ENCODE peak calls at places on chromosomes 1 and 21, in eight cellular contexts. T, Y, Q, I, V, B, C and G are unnamed samples.

GRCh38 chr1:182617075-182617429 is 12.9 kb upstream of the RGS16 start:
- DNase-seq in V (no peak), Q (no peak), T (no peak), B (no peak), Y (no peak), I (no peak), C (no peak), G (no peak)

GRCh38 chr1:209554761-209555611 is 28.5 kb upstream of the CAMK1G start:
- DNase-seq in Q (no peak), T (no peak), I (no peak), C (no peak), B (no peak), Y (no peak), V (no peak), G (no peak)

GRCh38 chr1:218171302-218171893 is 113.7 kb upstream of the RRP15 start:
- DNase-seq in V (no peak), Y (no peak), T (no peak), C (no peak), Q (peak; percentile 7), I (peak; percentile 49), B (no peak), G (no peak)

GRCh38 chr21:17343055-17343454 is 169.8 kb upstream of the CXADR start:
- DNase-seq in Q (no peak), C (no peak), T (no peak), V (no peak), Y (no peak), B (no peak), I (peak; percentile 13), G (no peak)

GRCh38 chr1:21238141-21238800 is 52.0 kb downstream of the ECE1 start:
- DNase-seq in V (no peak), Y (no peak), B (no peak), I (peak; percentile 84), T (no peak), Q (no peak), C (no peak), G (peak; percentile 66)

GRCh38 chr1:184061396-184062003 is 10.0 kb downstream of the TSEN15 start:
- DNase-seq in C (no peak), T (no peak), Q (no peak), I (peak; percentile 88), V (no peak), Y (no peak), B (no peak), G (no peak)

GRCh38 chr1:7279753-7280150 is 491.3 kb upstream of the VAMP3 start:
- DNase-seq in Q (no peak), V (no peak), B (no peak), Y (no peak), C (no peak), I (no peak), T (no peak), G (no peak)

GRCh38 chr21:28944296-28944695 is 48.4 kb downstream of the LTN1 start:
- DNase-seq in B (no peak), Q (no peak), Y (no peak), I (peak; percentile 15), V (no peak), T (no peak), C (no peak), G (no peak)

GRCh38 chr21:37266515-37267221 is 466 bp downstream of the VPS26C start:
- DNase-seq in Q (no peak), V (no peak), T (peak; percentile 74), Y (peak; percentile 42), I (peak; percentile 42), C (no peak), B (peak; percentile 80), G (no peak)

GRCh38 chr1:167013124-167013900 is 24.2 kb downstream of the MAEL start:
- DNase-seq in I (no peak), Y (no peak), V (no peak), Q (no peak), T (no peak), B (no peak), C (no peak), G (no peak)
- TF ChIP-seq POLR2A in I (no peak), Y (no peak), V (no peak), Q (no peak), T (no peak), B (no peak), C (no peak), G (no peak)

GRCh38 chr1:95435611-95436010 is 201.6 kb downstream of the RWDD3 start:
- DNase-seq in T (no peak), V (no peak), C (no peak), Y (no peak), B (no peak), I (no peak), Q (no peak), G (no peak)
- TF ChIP-seq POLR2A in T (no peak), V (no peak), C (no peak), Y (no peak), B (no peak), I (no peak), Q (no peak), G (no peak)

GRCh38 chr1:219461891-219462528 is 150.9 kb downstream of the ZC3H11B start:
- DNase-seq in Y (no peak), V (no peak), C (no peak), B (no peak), I (no peak), T (no peak), Q (no peak), G (no peak)
- TF ChIP-seq POLR2A in Y (no peak), V (no peak), C (no peak), B (no peak), I (no peak), T (no peak), Q (no peak), G (no peak)

DNA sequence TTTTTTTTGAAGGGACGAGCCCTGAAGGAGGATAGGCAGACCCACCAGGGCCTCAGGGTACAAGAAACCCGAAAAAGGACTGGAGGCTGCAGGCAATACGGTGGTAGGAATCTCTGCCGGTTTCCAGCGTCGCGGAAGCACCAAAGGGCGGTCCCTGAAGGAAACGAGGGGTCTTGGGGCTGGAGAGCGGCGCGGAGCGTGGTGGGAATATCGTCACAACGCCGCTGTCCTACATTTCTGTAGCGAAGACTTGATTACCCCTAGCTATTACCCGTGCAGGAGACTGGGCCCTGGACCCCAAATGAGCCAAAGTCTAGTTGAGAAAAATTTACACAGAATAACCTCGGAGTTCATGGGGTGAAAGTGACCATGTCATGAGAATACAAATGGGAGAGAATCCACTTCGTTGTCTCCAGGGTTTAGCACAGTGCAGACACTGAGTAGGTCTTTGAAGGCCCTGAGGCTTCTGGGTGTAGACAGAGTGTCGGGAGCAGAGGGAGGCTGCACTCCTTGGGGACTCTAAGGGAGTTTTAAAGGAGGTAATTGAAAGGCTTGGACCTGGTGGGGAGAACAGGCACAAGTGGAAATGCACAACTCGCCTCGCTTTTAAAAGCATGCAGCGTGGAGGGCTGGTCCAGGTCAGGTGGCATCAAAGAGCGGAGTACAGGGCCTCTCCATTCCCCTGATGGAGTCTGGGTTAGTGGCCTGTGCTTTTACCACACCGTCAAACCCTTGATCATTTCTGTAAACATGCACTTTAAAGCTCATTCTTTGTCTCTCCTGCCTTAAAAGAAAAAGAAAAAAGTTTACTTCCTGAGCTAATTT is 1.5 kb downstream of the ATP1A1 start:
- DNase-seq in T (no peak), Y (no peak), I (no peak), B (no peak), V (no peak), Q (no peak), C (no peak), G (no peak)
- TF ChIP-seq POLR2A in T (no peak), Y (no peak), I (no peak), B (no peak), V (no peak), Q (no peak), C (no peak), G (no peak)

DNA sequence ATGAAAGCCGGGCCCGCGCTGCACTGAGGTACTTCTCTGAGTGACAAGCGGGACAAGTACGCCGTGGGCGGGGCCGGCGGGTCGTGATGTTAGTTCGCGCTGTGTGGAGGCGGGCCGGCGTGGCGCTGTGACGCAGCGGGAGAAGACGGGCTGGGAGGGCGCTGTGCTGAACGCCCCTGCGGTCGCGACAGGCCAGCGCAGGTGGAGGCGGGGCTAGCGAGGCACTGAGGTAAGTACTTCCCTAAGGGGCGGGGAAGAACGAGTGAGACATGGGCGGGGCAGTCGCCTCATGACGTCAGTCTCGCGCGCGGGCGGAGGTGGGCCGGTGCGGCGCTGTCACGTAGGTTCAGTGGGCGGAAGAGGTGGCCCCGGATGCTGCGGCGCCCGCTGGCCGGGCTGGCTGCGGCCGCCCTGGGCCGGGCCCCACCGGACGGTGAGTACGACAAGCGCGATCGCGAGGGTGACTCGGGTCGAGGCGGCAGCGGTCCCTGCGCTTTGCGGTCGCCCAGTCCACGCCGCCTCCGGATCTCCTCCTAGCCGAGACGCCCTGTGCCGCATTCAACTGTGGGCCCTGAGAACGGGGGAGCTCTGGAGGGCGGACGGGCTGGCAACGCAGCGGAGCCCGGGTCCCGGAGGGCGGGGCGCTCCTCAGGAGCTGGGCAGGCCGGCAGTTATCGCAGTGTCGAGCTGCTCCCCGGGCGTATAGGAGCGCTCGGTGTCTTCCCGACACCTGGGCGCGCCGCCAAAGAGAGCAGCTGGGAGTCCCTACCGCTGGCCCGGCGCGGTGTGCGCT is at the start of gene GUK1:
- DNase-seq in Q (peak; percentile 97), I (peak; percentile 99), B (peak; percentile 100), Y (peak; percentile 100), T (peak; percentile 100), V (peak; percentile 100), C (peak; percentile 100), G (peak; percentile 92)
- TF ChIP-seq POLR2A in Q (peak; percentile 93), I (peak; percentile 97), B (peak; percentile 98), Y (peak; percentile 96), T (no peak), V (peak; percentile 99), C (peak; percentile 97), G (peak; percentile 99)

GRCh38 chr1:95084317-95085176 is 11.8 kb upstream of the ALG14 start:
- DNase-seq in V (peak; percentile 23), Y (no peak), T (peak; percentile 53), C (no peak), I (peak; percentile 21), Q (peak; percentile 55), B (no peak), G (no peak)
- TF ChIP-seq POLR2A in V (no peak), Y (no peak), T (no peak), C (no peak), I (no peak), Q (no peak), B (no peak), G (no peak)

GRCh38 chr1:29557701-29558445 is 321.6 kb downstream of the PTPRU start:
- DNase-seq in T (no peak), Q (no peak), I (no peak), Y (no peak), C (no peak), V (no peak), B (peak; percentile 42), G (no peak)
- TF ChIP-seq POLR2A in T (no peak), Q (no peak), I (no peak), Y (no peak), C (no peak), V (no peak), B (no peak), G (no peak)